ENCODE peak calls at places on chromosomes 1 and 21, in nine cellular contexts. J, O, G, F, U, W, A, B and V are unnamed samples.

GRCh38 chr1:97919568-97920261 is 1.1 kb downstream of the DPYD start:
- DNase-seq in J (no peak), O (no peak), G (no peak), F (no peak), U (peak), W (no peak), A (peak), B (peak), V (no peak)

GRCh38 chr21:42622284-42622683 is 31.1 kb upstream of the PDE9A start:
- DNase-seq in J (no peak), O (no peak), G (no peak), F (no peak), U (no peak), W (no peak), A (no peak), B (no peak), V (no peak)

GRCh38 chr1:10730985-10731384 is 65.5 kb downstream of the CASZ1 start:
- DNase-seq in J (no peak), O (no peak), G (peak), F (no peak), U (no peak), W (no peak), A (no peak), B (peak), V (no peak)

GRCh38 chr1:30134466-30135217 is 588.7 kb downstream of the MATN1 start:
- DNase-seq in J (no peak), O (no peak), G (no peak), F (no peak), U (no peak), W (no peak), A (no peak), B (no peak), V (no peak)

GRCh38 chr1:158203693-158204457 is 23.2 kb downstream of the CD1D start:
- DNase-seq in J (no peak), O (no peak), G (peak), F (no peak), U (peak), W (no peak), A (peak), B (peak), V (no peak)

GRCh38 chr1:9044241-9044640 is 18.0 kb upstream of the SLC2A7 start:
- DNase-seq in J (no peak), O (no peak), G (no peak), F (no peak), U (no peak), W (no peak), A (no peak), B (peak), V (no peak)

GRCh38 chr1:232184561-232185530 is 445.1 kb downstream of the SIPA1L2 start:
- DNase-seq in J (no peak), O (no peak), G (no peak), F (no peak), U (no peak), W (no peak), A (no peak), B (no peak), V (no peak)

GRCh38 chr1:62238507-62238906 is 43.9 kb downstream of the L1TD1 start:
- DNase-seq in J (no peak), O (no peak), G (no peak), F (no peak), U (no peak), W (no peak), A (no peak), B (no peak), V (no peak)

GRCh38 chr1:145972580-145972979 is 8.1 kb downstream of the POLR3GL start:
- DNase-seq in J (no peak), O (no peak), G (peak), F (no peak), U (no peak), W (no peak), A (no peak), B (no peak), V (no peak)

GRCh38 chr1:23922321-23922943 is 9.3 kb upstream of the CNR2 start:
- DNase-seq in J (no peak), O (no peak), G (no peak), F (no peak), U (no peak), W (no peak), A (no peak), B (no peak), V (no peak)

GRCh38 chr1:200366577-200367253 is 43.1 kb downstream of the ZNF281 start:
- DNase-seq in J (no peak), O (no peak), G (no peak), F (no peak), U (no peak), W (no peak), A (no peak), B (no peak), V (no peak)